ENCODE peak calls at places on chromosomes 6 and 20, in eight cellular contexts. U is NCI-H774, V is pons, D is left cardiac atrium, A is left colon, K is AG09319, P is progenitor cell of endocrine pancreas, I is omental fat pad. R is an unnamed sample.

GRCh38 chr20:42901689-42902518 is 287.8 kb downstream of the PTPRT start:
- DNase-seq in U (no peak), V (no peak), D (peak; percentile 36), A (peak; percentile 32), K (no peak), P (no peak), I (no peak), R (no peak)

GRCh38 chr6:14212020-14212419 is 94.4 kb downstream of the CD83 start:
- DNase-seq in U (no peak), V (no peak), D (no peak), A (no peak), K (no peak), P (no peak), I (no peak), R (no peak)

GRCh38 chr6:155436981-155437749 is 18.5 kb downstream of the NOX3 start:
- DNase-seq in U (no peak), V (peak; percentile 19), D (no peak), A (no peak), K (no peak), P (no peak), I (no peak), R (no peak)

GRCh38 chr6:16238057-16238657 is at the start of gene GMPR:
- DNase-seq in U (peak; percentile 45), V (peak; percentile 21), D (peak; percentile 88), A (peak; percentile 80), K (no peak), P (peak; percentile 41), I (peak; percentile 39), R (peak; percentile 65)

GRCh38 chr6:3698021-3698420 is 53.5 kb downstream of the PXDC1 start:
- DNase-seq in U (no peak), V (no peak), D (no peak), A (no peak), K (no peak), P (no peak), I (no peak), R (no peak)

GRCh38 chr20:44963325-44964215 is 2.7 kb upstream of the STK4 start:
- DNase-seq in U (no peak), V (no peak), D (no peak), A (no peak), K (no peak), P (no peak), I (no peak), R (no peak)

GRCh38 chr20:25059866-25060465 is 2.0 kb upstream of the ACSS1 start:
- DNase-seq in U (no peak), V (no peak), D (no peak), A (peak; percentile 25), K (no peak), P (no peak), I (no peak), R (no peak)

GRCh38 chr20:49853640-49854039 is 41.0 kb downstream of the SLC9A8 start:
- DNase-seq in U (no peak), V (peak; percentile 28), D (no peak), A (no peak), K (no peak), P (no peak), I (no peak), R (no peak)